ENCODE peak calls at places on chromosomes 3 and 15, in five cellular contexts. J is A549, G is HepG2, Z is K562, X is H1. C is an unnamed sample.
A peak's percentile ranks its signal among the peaks of the same experiment; 100 is the strongest.

GRCh38 chr3:162489853-162490252 is 993.2 kb downstream of the OTOL1 start:
- DNase-seq in J (no peak), Z (no peak), X (no peak), G (no peak), C (no peak)

GRCh38 chr15:97521894-97522293 is 438.6 kb upstream of the ARRDC4 start:
- DNase-seq in Z (no peak), G (no peak), J (no peak), X (no peak), C (peak; percentile 25)

GRCh38 chr15:43509002-43509922 is 8.1 kb upstream of the MAP1A start:
- DNase-seq in J (no peak), G (peak; percentile 20), Z (no peak), X (no peak), C (no peak)

GRCh38 chr3:126024049-126024854 is 55.3 kb downstream of the ROPN1B start:
- DNase-seq in Z (no peak), G (no peak), J (no peak), X (peak; percentile 16), C (no peak)

GRCh38 chr15:51878446-51879386 is 49.3 kb downstream of the TMOD3 start:
- DNase-seq in J (peak; percentile 91), G (no peak), X (no peak), Z (peak; percentile 39), C (peak; percentile 98)

GRCh38 chr3:20564966-20565365 is 379.0 kb upstream of the SGO1 start:
- DNase-seq in J (no peak), Z (no peak), G (no peak), X (no peak), C (no peak)

GRCh38 chr3:37531071-37531720 is 330.5 kb upstream of the CTDSPL start:
- DNase-seq in J (no peak), Z (no peak), G (no peak), X (no peak), C (peak; percentile 32)

GRCh38 chr3:111831840-111832239 is 27.2 kb upstream of the PHLDB2 start:
- DNase-seq in Z (no peak), J (no peak), X (no peak), G (no peak), C (no peak)

GRCh38 chr3:23333633-23334032 is 130.5 kb downstream of the UBE2E2 start:
- DNase-seq in G (no peak), X (no peak), J (no peak), Z (no peak), C (no peak)

GRCh38 chr15:65275104-65275727 is 11.5 kb downstream of the PARP16 start:
- DNase-seq in J (no peak), Z (no peak), X (no peak), G (no peak), C (no peak)

GRCh38 chr3:159151130-159151529 is 349.3 kb downstream of the MFSD1 start:
- DNase-seq in G (no peak), J (no peak), X (no peak), Z (no peak), C (no peak)

GRCh38 chr3:12308517-12308916 is 19.6 kb downstream of the PPARG start:
- DNase-seq in X (no peak), G (peak; percentile 86), J (peak; percentile 92), Z (no peak), C (peak; percentile 49)

GRCh38 chr3:128532007-128532983 is 39.3 kb upstream of the GATA2 start:
- DNase-seq in G (no peak), X (no peak), Z (no peak), J (no peak), C (no peak)

GRCh38 chr3:174193559-174193958 is 665.6 kb upstream of the NAALADL2 start:
- DNase-seq in J (no peak), X (no peak), Z (no peak), G (no peak), C (no peak)

GRCh38 chr3:197168063-197168462 is 130.3 kb downstream of the DLG1 start:
- DNase-seq in Z (no peak), X (no peak), G (no peak), J (no peak), C (no peak)

GRCh38 chr15:25877681-25878080 is 14.6 kb upstream of the ATP10A start:
- DNase-seq in G (no peak), Z (no peak), X (no peak), J (peak; percentile 30), C (no peak)

GRCh38 chr3:50164056-50164455 is 8.9 kb downstream of the SEMA3F start:
- DNase-seq in J (peak; percentile 69), X (no peak), G (no peak), Z (no peak), C (peak; percentile 75)

GRCh38 chr3:84893211-84893610 is 65.6 kb upstream of the CADM2 start:
- DNase-seq in Z (no peak), G (no peak), X (no peak), J (no peak), C (no peak)

GRCh38 chr3:179069762-179070390 is 1.7 kb downstream of the ZMAT3 start:
- DNase-seq in J (no peak), X (no peak), Z (no peak), G (no peak), C (peak; percentile 76)

GRCh38 chr3:131543714-131544113 is 40.9 kb upstream of the MRPL3 start:
- DNase-seq in G (no peak), Z (no peak), X (no peak), J (peak; percentile 73), C (peak; percentile 82)

GRCh38 chr3:112061152-112061551 is 25.0 kb upstream of the C3orf52 start:
- DNase-seq in Z (no peak), X (no peak), J (no peak), G (no peak), C (no peak)

GRCh38 chr3:17006143-17006839 is 121.5 kb downstream of the PLCL2 start:
- DNase-seq in J (no peak), G (no peak), Z (no peak), X (no peak), C (no peak)

DNA sequence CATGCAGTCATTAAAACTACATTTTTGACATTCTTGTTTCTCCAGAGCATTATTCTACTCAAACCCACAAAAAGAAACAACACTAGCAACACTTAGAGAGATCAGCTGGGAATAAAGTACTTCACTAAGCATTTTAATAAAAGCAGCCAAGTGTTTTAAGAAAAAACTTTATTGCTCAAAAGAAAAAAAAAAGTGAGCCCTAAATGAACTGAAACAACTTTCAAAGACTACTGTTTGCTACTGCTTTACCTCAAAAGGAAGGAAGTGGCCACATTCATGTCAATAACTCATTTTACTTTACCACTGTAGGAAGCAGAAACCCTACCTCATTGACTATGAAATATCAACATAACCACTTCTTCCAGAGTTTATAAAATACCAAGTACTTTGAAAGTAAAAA is 91.3 kb downstream of the UACA start:
- DNase-seq in Z (no peak), X (no peak), J (no peak), G (no peak), C (peak; percentile 63)
- TF ChIP-seq MAX in Z (no peak), X (no peak), J (no peak), G (no peak), C (no peak)

DNA sequence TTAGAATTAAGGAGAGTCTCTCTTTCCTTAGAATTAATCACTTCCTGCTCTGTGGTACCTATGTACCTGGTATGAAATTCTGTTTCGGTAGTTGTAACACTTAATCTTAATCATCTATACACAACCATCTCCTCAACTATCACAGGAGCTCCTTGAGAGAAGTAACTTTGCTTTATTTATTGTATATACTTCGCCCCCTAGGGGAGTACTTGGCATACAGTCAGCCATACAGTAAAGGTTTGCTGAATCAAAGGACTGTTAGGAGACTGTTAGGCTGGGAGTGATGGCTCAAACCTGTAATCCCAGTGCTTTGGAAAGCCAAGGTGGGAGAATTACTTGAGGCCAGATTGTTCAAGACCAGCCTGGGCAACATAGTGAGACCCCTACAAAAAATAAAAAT is 44.7 kb downstream of the RORA start:
- DNase-seq in G (no peak), Z (no peak), X (no peak), J (no peak), C (no peak)
- TF ChIP-seq JUN in G (no peak), Z (no peak), X (no peak), J (no peak), C (no peak)

GRCh38 chr3:141311170-141311495 is 57.2 kb upstream of the ZBTB38 start:
- DNase-seq in X (no peak), J (no peak), Z (no peak), G (no peak), C (no peak)

GRCh38 chr3:141313091-141313683 is 55.1 kb upstream of the ZBTB38 start:
- DNase-seq in X (no peak), Z (peak; percentile 67), J (no peak), G (no peak), C (no peak)

GRCh38 chr3:141308588-141309218 is 59.6 kb upstream of the ZBTB38 start:
- DNase-seq in X (peak; percentile 84), G (peak; percentile 80), J (peak; percentile 81), Z (peak; percentile 68), C (peak; percentile 54)

GRCh38 chr3:141312359-141313090 is 55.8 kb upstream of the ZBTB38 start:
- DNase-seq in G (no peak), J (no peak), Z (peak; percentile 71), X (no peak), C (no peak)

DNA sequence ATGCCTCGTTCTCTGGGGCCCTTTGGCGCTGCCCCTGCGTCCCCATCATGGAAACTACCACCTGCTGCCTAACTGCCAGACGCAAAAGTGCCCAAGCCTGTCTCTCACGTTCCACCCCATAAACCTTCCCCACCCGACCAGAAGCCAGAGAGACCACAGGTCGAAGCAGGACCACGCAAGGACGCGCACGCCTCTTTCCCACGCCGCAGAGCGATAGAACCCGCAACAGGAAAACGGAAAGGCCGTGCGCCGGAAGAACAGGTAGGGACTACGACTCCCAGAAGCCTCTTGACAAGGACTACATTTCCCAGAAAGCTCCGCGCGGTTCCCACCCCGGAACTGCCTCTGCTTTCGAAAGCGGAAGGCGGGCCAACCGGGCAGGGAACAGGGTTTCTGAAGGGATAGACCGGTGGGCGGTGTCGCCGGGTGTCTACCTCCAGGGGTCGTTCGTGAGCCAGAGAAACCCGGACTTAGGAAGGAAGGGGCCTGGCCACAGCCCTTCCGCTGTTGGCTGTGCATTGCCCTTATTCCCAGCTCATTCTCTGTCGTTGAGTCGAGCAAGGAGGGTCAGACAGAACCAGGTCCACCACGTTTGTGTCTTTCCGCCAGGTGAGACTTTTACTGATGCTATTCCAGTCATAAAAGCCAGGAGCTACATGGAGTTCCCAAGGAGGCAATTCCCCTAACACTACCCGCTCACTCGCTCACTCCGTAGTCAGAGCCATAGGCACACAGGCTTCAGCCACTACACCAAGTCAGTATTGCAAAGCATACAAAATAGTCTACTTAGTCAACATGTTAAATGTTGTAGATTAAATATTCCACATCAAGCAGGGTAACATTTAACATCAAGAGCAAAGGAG is 56.6 kb upstream of the ZBTB38 start:
- DNase-seq in Z (peak; percentile 96), J (peak; percentile 98), G (peak; percentile 96), X (peak; percentile 98), C (peak; percentile 97)
- H3K27ac ChIP-seq in Z (peak overlapping the region; percentile 82), J (peak overlapping the region; percentile 89), G (peak overlapping the region; percentile 34), X (no peak overlapping the region), C (peak overlapping the region; percentile 57)

GRCh38 chr15:39000008-39000734 is 435.6 kb upstream of the RASGRP1 start:
- DNase-seq in Z (no peak), G (no peak), J (no peak), X (no peak), C (no peak)
- TF ChIP-seq MAX in Z (no peak), G (no peak), J (no peak), X (no peak), C (no peak)

GRCh38 chr3:71584216-71585061 is 911 bp upstream of the FOXP1 start:
- DNase-seq in G (peak; percentile 68), Z (peak; percentile 24), J (peak; percentile 41), X (peak; percentile 62), C (peak; percentile 80)
- TF ChIP-seq JUN in G (no peak), Z (no peak), J (no peak), X (no peak), C (no peak)

C was measured in endothelial cell of umbilical vein.